ENCODE peak calls at places on chromosome 14, in five cellular contexts. M, P, I, Z and E are unnamed samples.

GRCh38 chr14:99038401-99038800 is 233.6 kb downstream of the BCL11B start:
- DNase-seq in M (no peak), P (peak), I (no peak), Z (no peak), E (no peak)

GRCh38 chr14:65428691-65429090 is 16.2 kb downstream of the FUT8 start:
- DNase-seq in M (no peak), P (no peak), I (no peak), Z (no peak), E (no peak)

GRCh38 chr14:106807493-106807892 is 1281.1 kb downstream of the TMEM121 start:
- DNase-seq in M (no peak), P (no peak), I (no peak), Z (no peak), E (no peak)

GRCh38 chr14:32662234-32662633 is 276.4 kb upstream of the NPAS3 start:
- DNase-seq in M (no peak), P (peak), I (no peak), Z (no peak), E (peak)

GRCh38 chr14:66119805-66120204 is 366.4 kb upstream of the CCDC196 start:
- DNase-seq in M (no peak), P (no peak), I (no peak), Z (no peak), E (no peak)

GRCh38 chr14:103547455-103547940 is 15.0 kb downstream of the BAG5 start:
- DNase-seq in M (no peak), P (no peak), I (no peak), Z (no peak), E (no peak)

GRCh38 chr14:33569844-33570716 is 380.8 kb downstream of the EGLN3 start:
- DNase-seq in M (no peak), P (no peak), I (no peak), Z (no peak), E (peak)

GRCh38 chr14:20632831-20633771 is 8.4 kb downstream of the OR6S1 start:
- DNase-seq in M (no peak), P (peak), I (no peak), Z (peak), E (peak)

GRCh38 chr14:103250181-103250580 is 83.9 kb upstream of the EIF5 start:
- DNase-seq in M (no peak), P (no peak), I (no peak), Z (no peak), E (no peak)

GRCh38 chr14:90519262-90519920 is 122.6 kb downstream of the CALM1 start:
- DNase-seq in M (no peak), P (no peak), I (no peak), Z (no peak), E (no peak)

GRCh38 chr14:36070056-36071043 is 106.2 kb downstream of the PTCSC3 start:
- DNase-seq in M (no peak), P (peak), I (peak), Z (peak), E (peak)

GRCh38 chr14:38286481-38286880 is 30.6 kb upstream of the CLEC14A start:
- DNase-seq in M (no peak), P (peak), I (no peak), Z (no peak), E (no peak)

GRCh38 chr14:67623114-67623513 is 3.4 kb downstream of the ARG2 start:
- DNase-seq in M (no peak), P (peak), I (no peak), Z (no peak), E (peak)

GRCh38 chr14:68683326-68683725 is 109.5 kb downstream of the ZFP36L1 start:
- DNase-seq in M (no peak), P (peak), I (no peak), Z (no peak), E (peak)

GRCh38 chr14:58796201-58796600 is 158.4 kb downstream of the DACT1 start:
- DNase-seq in M (no peak), P (no peak), I (no peak), Z (no peak), E (no peak)
- H3K4me3 ChIP-seq in M (no peak), P (no peak), I (no peak), Z (no peak), E (no peak)

DNA sequence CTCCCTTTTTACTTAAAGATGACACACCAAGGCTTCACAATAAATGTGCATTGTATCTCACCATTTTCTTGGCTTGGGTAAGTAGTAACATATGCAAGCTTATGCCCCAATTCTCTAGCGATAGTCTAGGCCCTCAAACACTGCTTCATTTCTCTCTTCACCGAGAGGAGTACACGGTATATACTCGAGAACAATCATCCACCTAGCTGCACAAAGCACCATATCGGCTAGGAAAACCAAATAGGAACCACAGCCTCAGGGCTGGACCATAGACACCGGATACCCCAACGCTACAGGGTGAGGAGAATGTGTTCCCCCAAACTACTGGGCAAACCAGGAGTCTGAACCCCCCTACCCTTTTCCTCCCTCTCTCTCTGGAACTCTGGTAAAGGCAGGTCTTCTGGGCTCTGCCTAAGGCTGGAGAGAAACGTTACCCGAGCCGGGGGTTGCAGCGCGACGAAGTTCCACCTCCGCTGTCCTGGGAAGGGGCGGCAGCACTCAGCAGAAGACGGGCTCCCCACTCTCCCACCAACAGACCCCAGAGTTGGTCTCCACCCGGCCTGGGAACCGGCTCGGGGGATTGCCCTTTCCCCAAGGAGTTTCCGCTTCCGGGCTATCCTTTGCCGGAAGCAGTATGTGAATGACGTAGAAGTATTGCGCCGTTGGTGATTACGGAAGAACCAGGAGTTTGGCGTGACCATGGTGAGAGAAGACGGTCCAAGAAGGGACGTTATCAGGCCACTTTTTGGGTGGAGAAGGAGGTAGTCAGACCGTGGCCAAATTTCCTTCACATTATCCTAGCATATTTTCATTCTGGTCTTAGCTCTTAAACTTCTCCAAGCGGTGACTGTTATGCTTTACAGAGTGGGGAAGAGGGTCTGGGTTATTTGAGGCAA is at the start of the genes AREL1 and FCF1:
- DNase-seq in M (peak), P (peak), I (peak), Z (peak), E (peak)
- TF ChIP-seq CTCF in M (no peak), P (no peak), I (no peak), Z (no peak), E (no peak)

GRCh38 chr14:51674294-51675002 is 22.7 kb downstream of the FRMD6 start:
- DNase-seq in M (no peak), P (peak), I (no peak), Z (no peak), E (peak)
- H3K4me3 ChIP-seq in M (no peak), P (no peak), I (no peak), Z (no peak), E (no peak)

GRCh38 chr14:92555440-92556111 is 42.0 kb downstream of the RIN3 start:
- DNase-seq in M (no peak), P (no peak), I (no peak), Z (no peak), E (no peak)
- TF ChIP-seq CTCF in M (no peak), P (no peak), I (no peak), Z (no peak), E (no peak)

GRCh38 chr14:105528859-105529505 is 2.6 kb downstream of the TMEM121 start:
- DNase-seq in M (no peak), P (no peak), I (no peak), Z (no peak), E (peak)

GRCh38 chr14:105528197-105528858 is 1.9 kb downstream of the TMEM121 start:
- DNase-seq in M (peak), P (peak), I (peak), Z (peak), E (peak)

GRCh38 chr14:105531088-105531957 is 4.9 kb downstream of the TMEM121 start:
- DNase-seq in M (no peak), P (no peak), I (no peak), Z (no peak), E (no peak)

GRCh38 chr14:105530446-105531087 is 4.2 kb downstream of the TMEM121 start:
- DNase-seq in M (no peak), P (no peak), I (no peak), Z (no peak), E (no peak)

GRCh38 chr14:105529506-105530445 is 3.4 kb downstream of the TMEM121 start:
- DNase-seq in M (no peak), P (no peak), I (no peak), Z (no peak), E (no peak)
- H3K4me3 ChIP-seq in M (no peak), P (no peak), I (no peak), Z (peak), E (no peak)

GRCh38 chr14:72513994-72514659 is 379.8 kb downstream of the DPF3 start:
- DNase-seq in M (peak), P (peak), I (peak), Z (no peak), E (peak)
- TF ChIP-seq CTCF in M (no peak), P (peak), I (peak), Z (peak), E (peak)

GRCh38 chr14:54487771-54488170 is 1.0 kb downstream of the GMFB start:
- DNase-seq in M (no peak), P (peak), I (no peak), Z (no peak), E (peak)
- H3K4me3 ChIP-seq in M (peak), P (peak), I (peak), Z (peak), E (peak)

DNA sequence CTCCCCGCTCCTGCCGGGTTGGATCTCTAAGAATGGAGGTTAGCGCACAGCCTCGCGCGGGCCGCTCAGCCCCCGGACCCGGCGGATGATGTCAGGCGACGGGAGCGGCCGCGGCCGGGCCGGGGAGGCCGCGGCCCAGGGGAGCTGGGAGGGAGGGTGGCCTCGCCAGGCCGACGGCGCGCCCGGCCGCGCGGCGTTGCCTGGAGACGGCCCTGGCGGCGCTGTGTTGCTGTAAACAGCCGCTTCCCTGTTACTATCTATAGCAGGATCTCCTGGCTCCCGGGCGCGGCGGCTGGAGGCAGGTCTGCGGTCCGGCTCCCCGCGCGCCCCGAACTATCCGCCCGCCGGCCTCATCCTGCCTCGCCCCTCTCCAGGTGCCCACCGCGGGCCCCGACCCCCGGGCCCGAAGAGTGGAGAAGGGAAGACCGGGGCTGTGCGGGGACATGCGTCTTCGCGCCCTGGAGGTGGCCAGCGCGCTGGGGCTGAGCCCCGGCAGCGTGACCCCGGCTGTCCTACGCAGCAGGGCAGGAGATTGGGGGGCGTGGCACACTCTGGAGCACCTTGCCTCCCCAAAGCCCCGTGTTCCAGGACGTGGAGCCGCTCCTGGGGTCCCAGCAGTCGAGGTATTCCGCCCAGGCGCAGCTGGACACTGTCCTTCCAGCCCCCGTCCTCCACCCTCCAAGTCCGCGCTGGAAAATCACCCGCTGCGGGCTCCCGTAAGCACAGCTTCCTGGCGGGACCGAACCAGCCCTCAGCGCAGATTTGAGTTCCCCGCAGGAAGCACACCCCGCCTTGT is 1.4 kb upstream of the FOS start:
- DNase-seq in M (peak), P (peak), I (peak), Z (peak), E (peak)
- TF ChIP-seq CTCF in M (no peak), P (no peak), I (no peak), Z (peak), E (no peak)